ENCODE peak calls at places on chromosomes 7 and 10, in four cellular contexts. One of them, this sample, is unnamed.
A peak's percentile ranks its signal among the peaks of the same experiment; 100 is the strongest.

GRCh38 chr10:132443998-132444876 is 47.2 kb downstream of the PWWP2B start:
- DNase-seq in trophoblast cell: no peak
- DNase-seq in neuronal stem cell: no peak
- DNase-seq in H9: no peak
- DNase-seq in this sample: peak; percentile 71

GRCh38 chr7:129615018-129615417 is 3.5 kb downstream of the NRF1 start:
- DNase-seq in trophoblast cell: no peak
- DNase-seq in neuronal stem cell: no peak
- DNase-seq in H9: no peak
- DNase-seq in this sample: no peak

GRCh38 chr10:90968448-90969086 is 47.7 kb upstream of the ANKRD1 start:
- DNase-seq in neuronal stem cell: no peak
- DNase-seq in trophoblast cell: no peak
- DNase-seq in H9: no peak
- DNase-seq in this sample: no peak

GRCh38 chr7:121023683-121024507 is 35.4 kb downstream of the CPED1 start:
- DNase-seq in neuronal stem cell: no peak
- DNase-seq in trophoblast cell: no peak
- DNase-seq in H9: no peak
- DNase-seq in this sample: no peak

GRCh38 chr10:73763343-73763742 is 18.5 kb upstream of the CHCHD1 start:
- DNase-seq in neuronal stem cell: no peak
- DNase-seq in H9: no peak
- DNase-seq in trophoblast cell: no peak
- DNase-seq in this sample: no peak

GRCh38 chr7:70355591-70356323 is 757.5 kb downstream of the AUTS2 start:
- DNase-seq in H9: no peak
- DNase-seq in neuronal stem cell: no peak
- DNase-seq in trophoblast cell: no peak
- DNase-seq in this sample: no peak

GRCh38 chr10:73931767-73932624 is 21.1 kb downstream of the PLAU start:
- DNase-seq in H9: peak; percentile 85
- DNase-seq in neuronal stem cell: no peak
- DNase-seq in trophoblast cell: peak; percentile 57
- DNase-seq in this sample: peak; percentile 57

GRCh38 chr10:132411561-132412253 is 14.7 kb downstream of the PWWP2B start:
- DNase-seq in trophoblast cell: peak; percentile 37
- DNase-seq in neuronal stem cell: no peak
- DNase-seq in H9: no peak
- DNase-seq in this sample: no peak

GRCh38 chr7:151374726-151375125 is 33.1 kb downstream of the NUB1 start:
- DNase-seq in H9: no peak
- DNase-seq in neuronal stem cell: no peak
- DNase-seq in trophoblast cell: no peak
- DNase-seq in this sample: no peak

GRCh38 chr10:114413398-114413797 is 9.1 kb upstream of the AFAP1L2 start:
- DNase-seq in neuronal stem cell: no peak
- DNase-seq in H9: no peak
- DNase-seq in trophoblast cell: no peak
- DNase-seq in this sample: no peak

GRCh38 chr7:52758337-52758736 is 277.1 kb upstream of the POM121L12 start:
- DNase-seq in trophoblast cell: no peak
- DNase-seq in H9: no peak
- DNase-seq in neuronal stem cell: no peak
- DNase-seq in this sample: no peak

GRCh38 chr10:47021850-47022249 is 110.6 kb downstream of the PTPN20 start:
- DNase-seq in trophoblast cell: no peak
- DNase-seq in H9: no peak
- DNase-seq in neuronal stem cell: no peak
- DNase-seq in this sample: no peak

GRCh38 chr7:32588657-32589056 is 93.4 kb downstream of the AVL9 start:
- DNase-seq in H9: no peak
- DNase-seq in trophoblast cell: no peak
- DNase-seq in neuronal stem cell: no peak
- DNase-seq in this sample: no peak

GRCh38 chr10:88987243-88987726 is 3.3 kb upstream of the FAS start:
- DNase-seq in H9: no peak
- DNase-seq in trophoblast cell: no peak
- DNase-seq in neuronal stem cell: no peak
- DNase-seq in this sample: no peak

GRCh38 chr10:33132626-33133025 is 174.6 kb upstream of the ITGB1 start:
- DNase-seq in H9: peak; percentile 51
- DNase-seq in trophoblast cell: no peak
- DNase-seq in neuronal stem cell: no peak
- DNase-seq in this sample: no peak

GRCh38 chr7:97859606-97860204 is 12.5 kb downstream of the ASNS start:
- DNase-seq in H9: no peak
- DNase-seq in trophoblast cell: no peak
- DNase-seq in neuronal stem cell: no peak
- DNase-seq in this sample: no peak

GRCh38 chr10:110239892-110240291 is 32.5 kb downstream of the MXI1 start:
- DNase-seq in neuronal stem cell: no peak
- DNase-seq in H9: no peak
- DNase-seq in trophoblast cell: no peak
- DNase-seq in this sample: no peak

GRCh38 chr10:75751232-75751631 is 319.8 kb downstream of the LRMDA start:
- DNase-seq in neuronal stem cell: no peak
- DNase-seq in trophoblast cell: no peak
- DNase-seq in H9: no peak
- DNase-seq in this sample: no peak

GRCh38 chr10:32341596-32341995 is 5.4 kb downstream of the EPC1 start:
- DNase-seq in H9: no peak
- DNase-seq in neuronal stem cell: no peak
- DNase-seq in trophoblast cell: no peak
- DNase-seq in this sample: no peak

DNA sequence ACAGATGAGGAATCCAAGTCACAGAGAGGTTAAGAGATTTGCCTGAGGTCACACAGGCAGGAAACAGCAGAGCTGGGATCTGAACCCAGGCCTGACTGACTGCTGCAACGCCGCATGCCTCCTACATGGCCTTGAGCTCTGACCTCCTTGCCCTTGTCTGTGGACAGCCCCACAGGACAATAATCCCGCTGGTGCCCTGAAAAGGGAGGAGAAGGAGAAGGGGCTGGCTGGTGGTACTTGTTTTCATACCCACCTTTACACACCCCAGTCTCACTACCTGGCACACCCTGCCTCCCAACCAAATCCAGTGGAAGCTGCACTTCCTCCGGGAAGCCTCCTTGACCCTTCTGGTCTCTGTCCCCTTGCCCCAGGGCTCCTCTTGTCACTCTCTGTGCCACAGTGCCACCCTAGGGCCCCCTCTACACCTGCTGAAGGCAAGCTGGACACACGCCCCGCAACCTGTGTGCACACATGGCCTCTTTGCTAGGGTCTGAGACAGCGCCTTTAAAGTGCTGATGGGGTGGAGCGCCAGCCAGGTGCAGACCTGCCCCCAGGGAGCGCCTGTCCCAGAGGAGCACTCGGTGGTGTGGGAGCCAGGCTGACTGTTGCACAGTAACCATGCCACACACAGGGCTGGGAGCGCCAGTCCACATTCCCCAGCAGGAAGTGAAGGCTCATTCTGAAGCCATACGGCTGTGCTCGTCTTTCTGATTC is 38.6 kb downstream of the ZCCHC24 start:
- DNase-seq in H9: no peak
- DNase-seq in neuronal stem cell: no peak
- DNase-seq in trophoblast cell: no peak
- DNase-seq in this sample: no peak
- H2BK12ac ChIP-seq in H9: no peak overlapping the region
- H2BK12ac ChIP-seq in neuronal stem cell: no peak overlapping the region
- H2BK12ac ChIP-seq in trophoblast cell: no peak overlapping the region
- H2BK12ac ChIP-seq in this sample: peak overlapping the region; percentile 9

DNA sequence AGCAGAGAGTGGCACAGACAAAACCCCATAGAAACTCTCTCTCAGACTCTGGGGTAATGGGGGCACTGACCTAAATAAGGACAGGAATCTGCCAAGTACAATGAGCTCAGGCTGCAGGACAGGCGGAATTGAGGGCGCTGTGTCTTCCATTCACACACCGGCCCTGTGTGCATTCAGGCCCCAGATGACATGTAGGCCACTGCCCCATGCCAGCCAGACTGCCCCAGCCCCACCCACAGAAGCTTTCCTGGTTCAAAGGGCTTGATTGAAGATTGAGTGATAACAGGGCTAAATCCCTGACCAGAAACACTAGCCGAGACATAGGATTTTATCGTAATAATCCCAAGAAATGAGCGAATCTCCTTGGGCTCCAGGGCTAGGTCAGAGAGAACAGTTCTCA is 52.8 kb downstream of the EEPD1 start:
- DNase-seq in H9: no peak
- DNase-seq in trophoblast cell: no peak
- DNase-seq in neuronal stem cell: no peak
- DNase-seq in this sample: no peak
- H2BK12ac ChIP-seq in H9: no peak overlapping the region
- H2BK12ac ChIP-seq in trophoblast cell: no peak overlapping the region
- H2BK12ac ChIP-seq in neuronal stem cell: no peak overlapping the region
- H2BK12ac ChIP-seq in this sample: no peak overlapping the region

GRCh38 chr7:155244675-155245074 is 53.0 kb upstream of the INSIG1 start:
- DNase-seq in H9: no peak
- DNase-seq in neuronal stem cell: no peak
- DNase-seq in trophoblast cell: no peak
- DNase-seq in this sample: no peak
- H2BK12ac ChIP-seq in H9: no peak overlapping the region
- H2BK12ac ChIP-seq in neuronal stem cell: no peak overlapping the region
- H2BK12ac ChIP-seq in trophoblast cell: no peak overlapping the region
- H2BK12ac ChIP-seq in this sample: no peak overlapping the region

GRCh38 chr10:8061274-8062211 is 7.1 kb downstream of the GATA3 start:
- DNase-seq in trophoblast cell: no peak
- DNase-seq in neuronal stem cell: peak; percentile 26
- DNase-seq in H9: no peak
- DNase-seq in this sample: no peak
- H2BK12ac ChIP-seq in trophoblast cell: peak overlapping the region; percentile 32
- H2BK12ac ChIP-seq in neuronal stem cell: no peak overlapping the region
- H2BK12ac ChIP-seq in H9: no peak overlapping the region
- H2BK12ac ChIP-seq in this sample: peak overlapping the region; percentile 87

GRCh38 chr10:28822719-28823464 is 145.6 kb downstream of the BAMBI start:
- DNase-seq in neuronal stem cell: no peak
- DNase-seq in trophoblast cell: no peak
- DNase-seq in H9: no peak
- DNase-seq in this sample: no peak
- H2BK12ac ChIP-seq in neuronal stem cell: no peak overlapping the region
- H2BK12ac ChIP-seq in trophoblast cell: peak overlapping the region; percentile 32
- H2BK12ac ChIP-seq in H9: no peak overlapping the region
- H2BK12ac ChIP-seq in this sample: no peak overlapping the region

GRCh38 chr10:4080225-4080624 is 295.2 kb upstream of the KLF6 start:
- DNase-seq in trophoblast cell: no peak
- DNase-seq in H9: no peak
- DNase-seq in neuronal stem cell: no peak
- DNase-seq in this sample: no peak

GRCh38 chr10:4086041-4086886 is 301.3 kb upstream of the KLF6 start:
- DNase-seq in neuronal stem cell: peak; percentile 6
- DNase-seq in trophoblast cell: no peak
- DNase-seq in H9: no peak
- DNase-seq in this sample: no peak

GRCh38 chr10:4082851-4083250 is 297.8 kb upstream of the KLF6 start:
- DNase-seq in neuronal stem cell: no peak
- DNase-seq in H9: no peak
- DNase-seq in trophoblast cell: no peak
- DNase-seq in this sample: no peak

GRCh38 chr10:4081691-4082111 is 296.7 kb upstream of the KLF6 start:
- DNase-seq in trophoblast cell: no peak
- DNase-seq in H9: no peak
- DNase-seq in neuronal stem cell: no peak
- DNase-seq in this sample: no peak

DNA sequence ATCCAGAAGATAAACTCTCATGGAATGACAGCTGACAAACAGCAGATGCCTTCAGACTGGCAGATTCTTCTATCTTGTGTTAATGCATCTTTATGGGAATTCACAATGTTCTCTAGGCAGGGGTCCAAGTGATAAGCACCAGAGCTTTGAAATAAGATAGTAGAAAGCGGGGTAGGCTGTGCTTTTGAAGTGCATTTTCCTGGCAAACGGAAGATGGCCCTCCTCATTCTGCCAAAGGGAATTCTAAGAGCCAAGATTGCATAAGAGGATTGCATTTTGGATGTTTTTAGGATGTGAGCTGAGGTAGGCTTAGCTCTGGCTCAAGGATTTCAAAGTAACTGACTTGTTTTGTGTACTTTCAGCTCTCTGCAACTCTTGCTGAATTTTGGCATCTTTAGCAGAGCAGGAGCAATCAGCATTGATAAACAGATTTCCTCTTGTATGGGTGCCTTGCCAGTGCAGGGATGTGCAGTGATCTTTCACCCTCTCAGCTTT is 298.5 kb upstream of the KLF6 start:
- DNase-seq in neuronal stem cell: no peak
- DNase-seq in trophoblast cell: no peak
- DNase-seq in H9: no peak
- DNase-seq in this sample: no peak
- H2BK12ac ChIP-seq in neuronal stem cell: no peak overlapping the region
- H2BK12ac ChIP-seq in trophoblast cell: no peak overlapping the region
- H2BK12ac ChIP-seq in H9: no peak overlapping the region
- H2BK12ac ChIP-seq in this sample: no peak overlapping the region